ENCODE peak calls at places on chromosomes 12 and 14, in seven cellular contexts. X, M, P, O, B, Q and A are unnamed samples. For H3K4me1, the result is how much of the 10 kb centered on the place peaks cover.

GRCh38 chr12:92144045-92144630 is 1.5 kb downstream of the BTG1 start:
- DNase-seq in X (peak), M (peak), P (peak), O (peak), B (peak), Q (peak), A (peak)

GRCh38 chr14:57834961-57835360 is 30.9 kb downstream of the SLC35F4 start:
- DNase-seq in X (no peak), M (no peak), P (no peak), O (no peak), B (no peak), Q (no peak), A (no peak)

GRCh38 chr14:68853749-68854148 is 60.9 kb upstream of the ZFP36L1 start:
- DNase-seq in X (no peak), M (no peak), P (no peak), O (no peak), B (no peak), Q (no peak), A (no peak)

GRCh38 chr14:36320210-36321003 is at the start of gene MBIP:
- DNase-seq in X (peak), M (peak), P (peak), O (peak), B (peak), Q (peak), A (peak)

GRCh38 chr14:63276492-63277342 is 42.0 kb downstream of the GPHB5 start:
- DNase-seq in X (peak), M (no peak), P (peak), O (no peak), B (no peak), Q (no peak), A (no peak)

GRCh38 chr12:52351196-52352059 is 15.9 kb downstream of the KRT85 start:
- DNase-seq in X (no peak), M (no peak), P (no peak), O (no peak), B (no peak), Q (peak), A (peak)

GRCh38 chr14:69968151-69968550 is 88.9 kb downstream of the SMOC1 start:
- DNase-seq in X (peak), M (no peak), P (peak), O (no peak), B (no peak), Q (no peak), A (no peak)

GRCh38 chr14:48350971-48351370 is 675.6 kb upstream of the MDGA2 start:
- DNase-seq in X (peak), M (no peak), P (peak), O (no peak), B (no peak), Q (no peak), A (no peak)

GRCh38 chr12:108270035-108270840 is 68.9 kb downstream of the CMKLR1 start:
- DNase-seq in X (no peak), M (no peak), P (no peak), O (no peak), B (no peak), Q (no peak), A (no peak)

GRCh38 chr12:116502141-116502725 is 56.9 kb upstream of the MAP1LC3B2 start:
- DNase-seq in X (peak), M (no peak), P (no peak), O (no peak), B (no peak), Q (no peak), A (no peak)

GRCh38 chr14:81172881-81173280 is 47.9 kb downstream of the GTF2A1 start:
- DNase-seq in X (no peak), M (no peak), P (peak), O (no peak), B (no peak), Q (no peak), A (no peak)

GRCh38 chr12:3836641-3837040 is 36.6 kb downstream of the PARP11 start:
- DNase-seq in X (no peak), M (no peak), P (no peak), O (no peak), B (no peak), Q (no peak), A (no peak)

GRCh38 chr14:68249534-68250517 is 430.2 kb downstream of the RAD51B start:
- DNase-seq in X (no peak), M (no peak), P (peak), O (no peak), B (no peak), Q (no peak), A (no peak)

GRCh38 chr14:75456069-75457023 is 28.5 kb downstream of the JDP2 start:
- DNase-seq in X (no peak), M (no peak), P (no peak), O (no peak), B (no peak), Q (no peak), A (no peak)

GRCh38 chr12:12194206-12194605 is 72.6 kb downstream of the LRP6 start:
- DNase-seq in X (no peak), M (no peak), P (peak), O (no peak), B (no peak), Q (no peak), A (no peak)

GRCh38 chr12:54968181-54968730 is 16.3 kb downstream of the TESPA1 start:
- DNase-seq in X (no peak), M (no peak), P (no peak), O (no peak), B (no peak), Q (no peak), A (no peak)

GRCh38 chr14:40656301-40656700 is 950.4 kb upstream of the LRFN5 start:
- DNase-seq in X (no peak), M (no peak), P (no peak), O (no peak), B (no peak), Q (no peak), A (no peak)

GRCh38 chr12:3333583-3333982 is 157.4 kb upstream of the PRMT8 start:
- DNase-seq in X (peak), M (no peak), P (no peak), O (no peak), B (peak), Q (peak), A (no peak)

GRCh38 chr12:53233671-53234091 is 1.7 kb upstream of the RARG start:
- DNase-seq in X (no peak), M (no peak), P (no peak), O (no peak), B (peak), Q (no peak), A (no peak)

GRCh38 chr12:57135939-57136338 is 7.7 kb downstream of the LRP1 start:
- DNase-seq in X (no peak), M (no peak), P (peak), O (peak), B (peak), Q (no peak), A (no peak)

GRCh38 chr12:7609480-7609879 is 56.2 kb downstream of the APOBEC1 start:
- DNase-seq in X (no peak), M (no peak), P (peak), O (no peak), B (no peak), Q (no peak), A (no peak)

GRCh38 chr12:115763982-115764621 is 513.4 kb downstream of the MED13L start:
- DNase-seq in X (peak), M (no peak), P (no peak), O (no peak), B (no peak), Q (no peak), A (no peak)

GRCh38 chr12:107903377-107904061 is 129.0 kb downstream of the ASCL4 start:
- DNase-seq in X (peak), M (no peak), P (no peak), O (peak), B (peak), Q (peak), A (no peak)

GRCh38 chr12:53482626-53483165 is 16.6 kb downstream of the MAP3K12 start:
- DNase-seq in X (no peak), M (no peak), P (no peak), O (peak), B (no peak), Q (no peak), A (no peak)

DNA sequence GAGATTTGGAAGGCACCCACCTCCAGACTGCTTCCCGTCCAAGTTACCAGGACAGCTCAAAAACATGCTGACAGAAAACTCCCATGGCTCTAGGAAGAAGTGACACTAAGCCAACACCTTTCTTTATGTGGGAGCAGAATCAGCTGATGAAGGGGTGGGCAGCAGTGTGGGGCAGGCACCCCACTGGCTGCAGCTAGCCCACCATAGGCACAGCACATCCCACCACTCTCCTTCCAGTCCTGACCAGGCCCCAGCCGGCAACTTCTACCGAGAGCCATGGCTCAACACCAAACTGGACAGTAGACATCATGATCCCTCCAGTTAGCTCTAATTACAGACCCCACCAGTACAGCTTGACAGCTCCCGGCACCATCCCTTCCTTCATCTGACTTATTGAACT is 45.0 kb downstream of the SH2B3 start:
- DNase-seq in X (no peak), M (no peak), P (no peak), O (no peak), B (no peak), Q (no peak), A (no peak)
- H3K4me1 ChIP-seq in X (under half), M (under half), P (under half), O (under half), B (under half), Q (under half), A (under half)

GRCh38 chr14:100442036-100442435 is 118.9 kb downstream of the SLC25A47 start:
- DNase-seq in X (no peak), M (no peak), P (no peak), O (no peak), B (no peak), Q (no peak), A (no peak)

GRCh38 chr14:100440207-100440631 is 117.1 kb downstream of the SLC25A47 start:
- DNase-seq in X (peak), M (peak), P (peak), O (peak), B (peak), Q (peak), A (no peak)

GRCh38 chr14:100440758-100441203 is 117.6 kb downstream of the SLC25A47 start:
- DNase-seq in X (no peak), M (no peak), P (peak), O (no peak), B (no peak), Q (no peak), A (no peak)

GRCh38 chr14:100442473-100443260 is 119.5 kb downstream of the SLC25A47 start:
- DNase-seq in X (no peak), M (no peak), P (no peak), O (no peak), B (no peak), Q (no peak), A (no peak)

DNA sequence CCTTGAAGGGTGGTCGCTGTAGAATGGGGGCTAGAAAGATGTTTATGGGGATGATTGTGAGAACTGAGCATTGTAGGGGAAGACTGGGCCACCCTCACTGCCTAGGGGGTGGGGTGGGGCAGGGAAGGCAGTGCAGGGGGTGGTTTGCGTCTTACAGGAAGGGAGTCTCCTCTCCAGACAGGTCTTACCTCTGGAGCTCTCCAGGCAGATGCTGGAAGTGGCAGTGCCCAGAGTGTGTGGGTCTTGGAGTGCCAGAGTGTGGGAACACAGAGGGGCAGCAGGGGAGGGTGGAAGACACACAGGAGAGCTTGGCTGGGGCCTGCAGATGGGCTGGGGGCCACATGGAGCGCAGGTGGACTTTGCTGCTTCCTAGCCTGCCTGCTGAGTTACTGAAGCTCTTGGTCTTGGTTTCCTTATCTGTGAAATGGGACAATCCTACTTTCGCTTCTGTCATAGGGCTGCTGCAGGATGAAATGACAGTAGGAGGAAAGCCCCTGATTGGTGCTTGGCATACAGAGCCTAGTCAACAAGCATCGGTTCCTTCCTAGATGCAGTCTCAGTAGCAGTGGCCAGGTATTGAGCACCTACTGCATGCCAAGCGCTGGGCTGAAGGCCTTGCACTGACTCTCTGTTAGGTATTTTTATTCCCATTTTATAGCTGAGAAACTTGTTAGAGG is 118.3 kb downstream of the SLC25A47 start:
- DNase-seq in X (no peak), M (no peak), P (no peak), O (no peak), B (no peak), Q (no peak), A (no peak)
- H3K4me1 ChIP-seq in X (under half), M (under half), P (under half), O (under half), B (under half), Q (under half), A (under half)

GRCh38 chr14:24368215-24368561 is 204 bp downstream of the NFATC4 start:
- DNase-seq in X (no peak), M (no peak), P (no peak), O (peak), B (peak), Q (peak), A (no peak)

GRCh38 chr14:24369463-24369862 is 1.5 kb downstream of the NFATC4 start:
- DNase-seq in X (no peak), M (no peak), P (no peak), O (no peak), B (no peak), Q (no peak), A (no peak)

GRCh38 chr14:24369907-24370687 is 2.1 kb downstream of the NFATC4 start:
- DNase-seq in X (no peak), M (no peak), P (no peak), O (no peak), B (no peak), Q (no peak), A (no peak)

GRCh38 chr14:24367506-24368214 is at the start of gene NFATC4:
- DNase-seq in X (peak), M (peak), P (peak), O (peak), B (peak), Q (peak), A (no peak)

DNA sequence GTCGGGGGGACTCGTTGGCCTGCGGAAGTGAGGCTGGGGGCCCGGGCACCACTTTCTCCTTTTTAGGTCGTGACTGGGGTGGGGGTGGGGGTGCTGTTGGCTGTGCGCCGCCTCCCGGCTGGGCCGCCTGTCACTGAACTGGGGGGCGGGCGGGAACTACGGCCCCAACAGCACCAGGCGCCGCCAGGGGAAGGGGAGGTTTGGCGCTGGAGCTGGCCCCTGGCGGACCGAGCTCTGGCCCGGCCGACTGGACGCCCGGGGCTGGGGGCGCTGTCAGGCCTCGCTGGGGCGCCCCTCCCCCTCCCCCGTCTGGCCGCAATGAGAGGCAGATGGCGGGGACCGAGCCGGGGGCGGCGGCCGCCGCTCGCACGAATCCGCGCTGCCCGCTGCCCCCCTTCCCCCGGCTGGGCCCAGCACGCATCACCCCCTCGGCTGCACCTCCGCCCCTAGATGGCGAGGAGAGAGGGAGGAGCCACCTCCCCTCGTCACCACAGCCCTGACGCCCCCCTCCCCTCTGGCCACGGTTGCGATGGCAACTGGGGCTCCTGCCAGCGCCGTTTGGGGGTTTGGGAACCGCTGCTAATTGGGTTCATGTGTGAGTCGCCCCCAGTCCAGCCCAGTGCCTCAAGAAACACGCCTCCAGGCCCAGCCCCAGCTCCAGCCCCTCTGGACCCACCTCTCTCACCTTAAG is 723 bp downstream of the NFATC4 start:
- DNase-seq in X (peak), M (peak), P (peak), O (peak), B (peak), Q (peak), A (no peak)
- H3K4me1 ChIP-seq in X (under half), M (under half), P (under half), O (under half), B (under half), Q (under half), A (under half)

DNA sequence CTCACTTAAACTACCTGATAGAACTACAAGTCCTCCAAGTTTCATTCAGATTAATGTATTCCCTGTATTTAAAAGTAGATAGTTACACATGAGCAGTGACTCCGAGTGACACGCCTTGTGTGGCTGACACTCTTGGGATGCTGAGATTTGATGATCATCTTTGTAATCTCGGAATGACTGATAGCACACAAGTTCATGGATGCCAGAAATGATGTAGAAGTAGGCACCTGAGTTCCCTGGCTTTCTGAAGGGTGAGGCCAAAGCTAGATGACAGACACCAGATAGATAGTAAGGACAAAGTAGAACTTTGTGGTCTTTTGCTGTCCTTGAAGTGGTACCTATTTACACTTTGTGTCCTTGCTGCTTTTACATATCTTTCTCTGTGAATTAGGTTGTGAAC is 491.2 kb downstream of the PCNX1 start:
- DNase-seq in X (no peak), M (no peak), P (no peak), O (no peak), B (no peak), Q (no peak), A (no peak)
- H3K4me1 ChIP-seq in X (under half), M (under half), P (under half), O (under half), B (under half), Q (under half), A (under half)

GRCh38 chr12:15741082-15741481 is 48.1 kb downstream of the EPS8 start:
- DNase-seq in X (no peak), M (no peak), P (no peak), O (no peak), B (no peak), Q (no peak), A (no peak)
- H3K4me1 ChIP-seq in X (under half), M (under half), P (under half), O (under half), B (under half), Q (under half), A (under half)

GRCh38 chr12:124567673-124568373 is 411 bp upstream of the NCOR2 start:
- DNase-seq in X (peak), M (peak), P (peak), O (peak), B (peak), Q (peak), A (peak)
- H3K4me1 ChIP-seq in X (under half), M (under half), P (under half), O (under half), B (under half), Q (under half), A (under half)

GRCh38 chr12:6362383-6362782 is 13.0 kb downstream of the SCNN1A start:
- DNase-seq in X (no peak), M (no peak), P (no peak), O (no peak), B (no peak), Q (no peak), A (no peak)

GRCh38 chr12:6361834-6362233 is 13.5 kb downstream of the SCNN1A start:
- DNase-seq in X (no peak), M (no peak), P (no peak), O (no peak), B (peak), Q (no peak), A (no peak)

GRCh38 chr12:6358886-6359285 is 16.5 kb downstream of the SCNN1A start:
- DNase-seq in X (no peak), M (no peak), P (no peak), O (no peak), B (no peak), Q (no peak), A (no peak)

GRCh38 chr12:6360578-6361490 is 14.5 kb downstream of the SCNN1A start:
- DNase-seq in X (no peak), M (no peak), P (no peak), O (no peak), B (no peak), Q (no peak), A (no peak)

GRCh38 chr12:6360080-6360571 is 15.2 kb downstream of the SCNN1A start:
- DNase-seq in X (no peak), M (no peak), P (no peak), O (no peak), B (no peak), Q (no peak), A (no peak)
- H3K4me1 ChIP-seq in X (under half), M (under half), P (under half), O (under half), B (under half), Q (under half), A (under half)

DNA sequence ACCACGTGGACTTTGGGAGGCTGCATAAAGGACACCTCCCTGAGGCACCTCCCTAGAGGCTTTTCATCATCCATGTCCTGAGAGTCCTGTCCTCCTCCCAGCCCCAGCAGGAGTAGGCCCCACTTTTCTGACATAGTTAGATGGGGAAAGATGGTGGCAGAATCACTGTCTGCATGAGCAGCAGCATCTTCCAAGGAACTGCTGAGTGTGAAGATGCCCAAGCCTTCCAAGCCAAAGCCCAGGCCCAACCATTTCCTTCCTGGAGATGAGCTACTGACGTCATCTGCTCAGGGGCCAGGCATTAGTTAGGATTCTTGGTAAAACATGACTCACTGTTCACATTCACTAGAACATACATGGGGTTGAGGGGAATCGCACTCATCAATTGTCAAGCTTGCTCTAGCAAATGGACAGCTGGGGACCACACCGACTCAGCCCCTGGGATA is 37.3 kb downstream of the VDR start:
- DNase-seq in X (no peak), M (no peak), P (peak), O (no peak), B (no peak), Q (no peak), A (no peak)
- H3K4me1 ChIP-seq in X (under half), M (under half), P (under half), O (under half), B (under half), Q (under half), A (under half)